ENCODE peak calls at places on chromosomes 11 and 22, in four cellular contexts. One of them, this sample, is unnamed.

GRCh38 chr11:128549256-128549944 is 38.0 kb downstream of the ETS1 start:
- DNase-seq in tibial artery: no peak
- DNase-seq in HL-60: no peak
- DNase-seq in GM23338: peak
- DNase-seq in this sample: peak

GRCh38 chr11:7512525-7513209 is 1.1 kb upstream of the PPFIBP2 start:
- DNase-seq in tibial artery: peak
- DNase-seq in HL-60: no peak
- DNase-seq in GM23338: peak
- DNase-seq in this sample: peak

GRCh38 chr11:14902650-14903350 is 10.8 kb upstream of the CYP2R1 start:
- DNase-seq in tibial artery: no peak
- DNase-seq in HL-60: no peak
- DNase-seq in GM23338: no peak
- DNase-seq in this sample: no peak

GRCh38 chr11:119888119-119888518 is 159.1 kb upstream of the NECTIN1 start:
- DNase-seq in tibial artery: no peak
- DNase-seq in HL-60: no peak
- DNase-seq in GM23338: no peak
- DNase-seq in this sample: no peak

GRCh38 chr22:36065462-36065774 is 36.8 kb upstream of the RBFOX2 start:
- DNase-seq in tibial artery: no peak
- DNase-seq in HL-60: no peak
- DNase-seq in GM23338: no peak
- DNase-seq in this sample: no peak

GRCh38 chr11:47183969-47184368 is 2.3 kb downstream of the PACSIN3 start:
- DNase-seq in tibial artery: no peak
- DNase-seq in HL-60: no peak
- DNase-seq in GM23338: no peak
- DNase-seq in this sample: no peak

GRCh38 chr22:46696225-46696518 is 41.9 kb downstream of the CERK start:
- DNase-seq in tibial artery: no peak
- DNase-seq in HL-60: no peak
- DNase-seq in GM23338: no peak
- DNase-seq in this sample: no peak

GRCh38 chr11:31813242-31813960 is 2.3 kb upstream of the PAX6 start:
- DNase-seq in tibial artery: no peak
- DNase-seq in HL-60: no peak
- DNase-seq in GM23338: peak
- DNase-seq in this sample: no peak

GRCh38 chr22:40414306-40414705 is 43.9 kb downstream of the SGSM3 start:
- DNase-seq in tibial artery: no peak
- DNase-seq in HL-60: no peak
- DNase-seq in GM23338: no peak
- DNase-seq in this sample: no peak

GRCh38 chr11:31827458-31828206 is 16.5 kb upstream of the PAX6 start:
- DNase-seq in tibial artery: no peak
- DNase-seq in HL-60: no peak
- DNase-seq in GM23338: peak
- DNase-seq in this sample: no peak

GRCh38 chr22:50622723-50623327 is 5.1 kb downstream of the ARSA start:
- DNase-seq in tibial artery: no peak
- DNase-seq in HL-60: no peak
- DNase-seq in GM23338: no peak
- DNase-seq in this sample: no peak

GRCh38 chr11:1226226-1226961 is 3.5 kb downstream of the MUC5B start:
- DNase-seq in tibial artery: no peak
- DNase-seq in HL-60: no peak
- DNase-seq in GM23338: peak
- DNase-seq in this sample: no peak

GRCh38 chr11:94043241-94043640 is 22.1 kb downstream of the HEPHL1 start:
- DNase-seq in tibial artery: no peak
- DNase-seq in HL-60: no peak
- DNase-seq in GM23338: no peak
- DNase-seq in this sample: no peak

GRCh38 chr11:117230981-117231636 is 764 bp downstream of the PCSK7 start:
- DNase-seq in tibial artery: no peak
- DNase-seq in HL-60: no peak
- DNase-seq in GM23338: peak
- DNase-seq in this sample: no peak

GRCh38 chr11:133078591-133079179 is 453.6 kb downstream of the OPCML start:
- DNase-seq in tibial artery: no peak
- DNase-seq in HL-60: no peak
- DNase-seq in GM23338: peak
- DNase-seq in this sample: no peak

GRCh38 chr11:118870396-118871343 is 13.0 kb upstream of the CXCR5 start:
- DNase-seq in tibial artery: peak
- DNase-seq in HL-60: no peak
- DNase-seq in GM23338: peak
- DNase-seq in this sample: no peak

GRCh38 chr11:32919338-32919737 is 26.7 kb downstream of the QSER1 start:
- DNase-seq in tibial artery: no peak
- DNase-seq in HL-60: no peak
- DNase-seq in GM23338: no peak
- DNase-seq in this sample: no peak

GRCh38 chr11:85123752-85124231 is 503.4 kb downstream of the DLG2 start:
- DNase-seq in tibial artery: no peak
- DNase-seq in HL-60: no peak
- DNase-seq in GM23338: no peak
- DNase-seq in this sample: no peak

GRCh38 chr22:24140357-24140756 is 40.9 kb upstream of the SUSD2 start:
- DNase-seq in tibial artery: no peak
- DNase-seq in HL-60: no peak
- DNase-seq in GM23338: no peak
- DNase-seq in this sample: no peak

GRCh38 chr22:42905217-42905616 is 48.1 kb upstream of the ARFGAP3 start:
- DNase-seq in tibial artery: no peak
- DNase-seq in HL-60: no peak
- DNase-seq in GM23338: no peak
- DNase-seq in this sample: no peak

GRCh38 chr11:45580399-45580798 is 85.0 kb downstream of the CHST1 start:
- DNase-seq in tibial artery: no peak
- DNase-seq in HL-60: no peak
- DNase-seq in GM23338: peak
- DNase-seq in this sample: no peak

GRCh38 chr22:50131894-50132293 is 38.6 kb upstream of the PANX2 start:
- DNase-seq in tibial artery: no peak
- DNase-seq in HL-60: no peak
- DNase-seq in GM23338: no peak
- DNase-seq in this sample: no peak

GRCh38 chr11:76846441-76846840 is 14.3 kb upstream of the ACER3 start:
- DNase-seq in tibial artery: no peak
- DNase-seq in HL-60: no peak
- DNase-seq in GM23338: no peak
- DNase-seq in this sample: no peak

GRCh38 chr22:19566599-19567382 is 42.6 kb upstream of the CLDN5 start:
- DNase-seq in tibial artery: no peak
- DNase-seq in HL-60: no peak
- DNase-seq in GM23338: no peak
- DNase-seq in this sample: no peak

GRCh38 chr11:3138178-3139085 is 26.7 kb downstream of the OSBPL5 start:
- DNase-seq in tibial artery: no peak
- DNase-seq in HL-60: no peak
- DNase-seq in GM23338: no peak
- DNase-seq in this sample: no peak

GRCh38 chr22:40178417-40179409 is 988 bp downstream of the TNRC6B start:
- DNase-seq in tibial artery: peak
- DNase-seq in HL-60: no peak
- DNase-seq in GM23338: peak
- DNase-seq in this sample: no peak

GRCh38 chr11:74035264-74035663 is 26.4 kb upstream of the UCP3 start:
- DNase-seq in tibial artery: no peak
- DNase-seq in HL-60: no peak
- DNase-seq in GM23338: no peak
- DNase-seq in this sample: no peak

GRCh38 chr11:35178862-35179261 is 39.9 kb downstream of the CD44 start:
- DNase-seq in tibial artery: no peak
- DNase-seq in HL-60: no peak
- DNase-seq in GM23338: no peak
- DNase-seq in this sample: no peak

GRCh38 chr11:27281740-27282139 is 81.3 kb downstream of the CCDC34 start:
- DNase-seq in tibial artery: no peak
- DNase-seq in HL-60: no peak
- DNase-seq in GM23338: no peak
- DNase-seq in this sample: no peak

GRCh38 chr11:70951139-70951804 is 301.1 kb downstream of the SHANK2 start:
- DNase-seq in tibial artery: no peak
- DNase-seq in HL-60: peak
- DNase-seq in GM23338: no peak
- DNase-seq in this sample: no peak

GRCh38 chr11:33542921-33543320 is 157.7 kb downstream of the C11orf91 start:
- DNase-seq in tibial artery: peak
- DNase-seq in HL-60: no peak
- DNase-seq in GM23338: peak
- DNase-seq in this sample: no peak

GRCh38 chr11:103537904-103538502 is 428.8 kb downstream of the DYNC2H1 start:
- DNase-seq in tibial artery: no peak
- DNase-seq in HL-60: no peak
- DNase-seq in GM23338: peak
- DNase-seq in this sample: no peak

GRCh38 chr22:47629273-47629711 is 866.8 kb downstream of the TBC1D22A start:
- DNase-seq in tibial artery: no peak
- DNase-seq in HL-60: no peak
- DNase-seq in GM23338: no peak
- DNase-seq in this sample: peak

GRCh38 chr22:30016596-30016995 is 63.7 kb upstream of the HORMAD2 start:
- DNase-seq in tibial artery: no peak
- DNase-seq in HL-60: no peak
- DNase-seq in GM23338: no peak
- DNase-seq in this sample: no peak

GRCh38 chr11:133834399-133835257 is 10.7 kb downstream of the SPATA19 start:
- DNase-seq in tibial artery: no peak
- DNase-seq in HL-60: no peak
- DNase-seq in GM23338: no peak
- DNase-seq in this sample: no peak

GRCh38 chr11:58498464-58498863 is 9.4 kb downstream of the OR5B21 start:
- DNase-seq in tibial artery: no peak
- DNase-seq in HL-60: no peak
- DNase-seq in GM23338: no peak
- DNase-seq in this sample: no peak

GRCh38 chr22:20520093-20520511 is 12.7 kb downstream of the MED15 start:
- DNase-seq in tibial artery: no peak
- DNase-seq in HL-60: no peak
- DNase-seq in GM23338: no peak
- DNase-seq in this sample: no peak

DNA sequence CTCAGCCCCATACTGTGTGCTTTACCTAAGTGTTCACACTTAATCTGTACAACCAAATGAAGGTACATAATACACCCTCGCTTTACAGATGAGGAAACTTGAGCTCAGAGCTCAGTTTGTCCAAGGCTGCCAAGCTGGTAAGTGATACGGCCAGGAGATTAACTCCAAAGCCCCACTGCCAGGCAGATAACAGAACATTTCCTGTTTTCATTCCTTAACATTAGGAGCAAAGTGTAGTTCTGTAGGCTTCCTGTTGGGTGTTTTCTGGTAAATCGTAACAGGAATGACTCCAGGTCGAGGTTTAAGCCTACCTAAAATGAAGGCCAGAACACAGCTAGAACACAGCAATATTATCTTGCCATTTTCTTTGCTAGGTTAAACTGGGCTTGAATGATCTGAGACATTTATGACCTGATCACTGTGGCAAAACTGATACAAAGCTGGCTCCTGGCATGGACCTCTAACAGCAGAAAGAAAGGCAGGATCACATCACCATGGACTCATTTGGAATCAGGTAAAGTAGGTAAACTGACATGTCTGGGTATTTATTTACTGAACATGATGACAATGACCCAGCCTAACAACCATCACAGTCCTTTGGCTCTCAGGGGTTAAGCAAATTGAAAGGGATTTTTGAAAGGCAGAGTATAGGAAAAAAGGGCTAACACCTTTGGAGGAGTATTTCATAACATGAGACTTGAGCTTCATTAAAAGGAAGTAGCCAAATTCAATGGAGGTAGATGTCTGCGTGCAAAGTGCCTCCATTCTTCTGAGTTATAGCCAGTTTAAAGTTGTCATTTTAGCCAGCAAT is 3.9 kb upstream of the NUP50 start:
- DNase-seq in tibial artery: no peak
- DNase-seq in HL-60: no peak
- DNase-seq in GM23338: peak
- DNase-seq in this sample: no peak
- TF ChIP-seq CTCF in tibial artery: no peak
- TF ChIP-seq CTCF in HL-60: no peak
- TF ChIP-seq CTCF in GM23338: no peak
- TF ChIP-seq CTCF in this sample: no peak

GRCh38 chr11:65126624-65127274 is 4.6 kb downstream of the MRPL49 start:
- DNase-seq in tibial artery: no peak
- DNase-seq in HL-60: no peak
- DNase-seq in GM23338: no peak
- DNase-seq in this sample: no peak
- H3K4me3 ChIP-seq in tibial artery: no peak
- H3K4me3 ChIP-seq in HL-60: no peak
- H3K4me3 ChIP-seq in GM23338: no peak
- H3K4me3 ChIP-seq in this sample: no peak

GRCh38 chr11:17851697-17852096 is 117.1 kb downstream of the KCNC1 start:
- DNase-seq in tibial artery: no peak
- DNase-seq in HL-60: no peak
- DNase-seq in GM23338: no peak
- DNase-seq in this sample: no peak

GRCh38 chr11:17852246-17852645 is 117.7 kb downstream of the KCNC1 start:
- DNase-seq in tibial artery: no peak
- DNase-seq in HL-60: no peak
- DNase-seq in GM23338: no peak
- DNase-seq in this sample: no peak

GRCh38 chr11:17845431-17845881 is 110.9 kb downstream of the KCNC1 start:
- DNase-seq in tibial artery: peak
- DNase-seq in HL-60: no peak
- DNase-seq in GM23338: no peak
- DNase-seq in this sample: no peak

GRCh38 chr11:17848709-17849108 is 114.1 kb downstream of the KCNC1 start:
- DNase-seq in tibial artery: no peak
- DNase-seq in HL-60: no peak
- DNase-seq in GM23338: no peak
- DNase-seq in this sample: no peak

GRCh38 chr11:17846852-17847453 is 112.4 kb downstream of the KCNC1 start:
- DNase-seq in tibial artery: no peak
- DNase-seq in HL-60: no peak
- DNase-seq in GM23338: peak
- DNase-seq in this sample: no peak
- TF ChIP-seq CTCF in tibial artery: no peak
- TF ChIP-seq CTCF in HL-60: no peak
- TF ChIP-seq CTCF in GM23338: peak
- TF ChIP-seq CTCF in this sample: peak

GRCh38 chr11:18490319-18490718 is 34.7 kb downstream of the LDHAL6A start:
- DNase-seq in tibial artery: no peak
- DNase-seq in HL-60: no peak
- DNase-seq in GM23338: no peak
- DNase-seq in this sample: no peak

GRCh38 chr11:18490736-18491485 is 35.3 kb downstream of the LDHAL6A start:
- DNase-seq in tibial artery: no peak
- DNase-seq in HL-60: no peak
- DNase-seq in GM23338: no peak
- DNase-seq in this sample: no peak

GRCh38 chr11:18492888-18493287 is 33.9 kb downstream of the TSG101 start:
- DNase-seq in tibial artery: no peak
- DNase-seq in HL-60: no peak
- DNase-seq in GM23338: peak
- DNase-seq in this sample: no peak

GRCh38 chr11:18493310-18493709 is 33.4 kb downstream of the TSG101 start:
- DNase-seq in tibial artery: no peak
- DNase-seq in HL-60: no peak
- DNase-seq in GM23338: no peak
- DNase-seq in this sample: no peak

GRCh38 chr11:18491924-18492323 is 34.8 kb downstream of the TSG101 start:
- DNase-seq in tibial artery: no peak
- DNase-seq in HL-60: no peak
- DNase-seq in GM23338: no peak
- DNase-seq in this sample: no peak
- H3K4me3 ChIP-seq in tibial artery: no peak
- H3K4me3 ChIP-seq in HL-60: no peak
- H3K4me3 ChIP-seq in GM23338: no peak
- H3K4me3 ChIP-seq in this sample: no peak

This sample was measured in right atrium auricular region.